ENCODE peak calls at places on chromosomes 16 and 17, in seven cellular contexts. One of them, this sample, is unnamed.

GRCh38 chr17:80604007-80604728 is 59.5 kb downstream of the RPTOR start:
- DNase-seq in lower leg skin: no peak
- DNase-seq in effector memory CD4-positive, alpha-beta T cell: no peak
- DNase-seq in IMR-90: no peak
- DNase-seq in ascending aorta: no peak
- DNase-seq in right lobe of liver: no peak
- DNase-seq in kidney: no peak
- DNase-seq in this sample: no peak

GRCh38 chr16:1259760-1260068 is 3.8 kb downstream of the TPSD1 start:
- DNase-seq in lower leg skin: no peak
- DNase-seq in effector memory CD4-positive, alpha-beta T cell: no peak
- DNase-seq in IMR-90: no peak
- DNase-seq in ascending aorta: no peak
- DNase-seq in right lobe of liver: no peak
- DNase-seq in kidney: no peak
- DNase-seq in this sample: no peak

GRCh38 chr17:41360291-41360995 is 9.2 kb downstream of the KRT33B start:
- DNase-seq in lower leg skin: no peak
- DNase-seq in effector memory CD4-positive, alpha-beta T cell: no peak
- DNase-seq in IMR-90: peak; percentile 59
- DNase-seq in ascending aorta: no peak
- DNase-seq in right lobe of liver: no peak
- DNase-seq in kidney: no peak
- DNase-seq in this sample: no peak

GRCh38 chr16:86737083-86737482 is 158.7 kb downstream of the FOXL1 start:
- DNase-seq in lower leg skin: no peak
- DNase-seq in effector memory CD4-positive, alpha-beta T cell: no peak
- DNase-seq in IMR-90: no peak
- DNase-seq in ascending aorta: no peak
- DNase-seq in right lobe of liver: no peak
- DNase-seq in kidney: no peak
- DNase-seq in this sample: no peak

GRCh38 chr16:85348921-85349334 is 236.7 kb upstream of the CIBAR2 start:
- DNase-seq in lower leg skin: no peak
- DNase-seq in effector memory CD4-positive, alpha-beta T cell: no peak
- DNase-seq in IMR-90: no peak
- DNase-seq in ascending aorta: no peak
- DNase-seq in right lobe of liver: no peak
- DNase-seq in kidney: peak; percentile 53
- DNase-seq in this sample: no peak

GRCh38 chr17:3894927-3895343 is 2.1 kb upstream of the CAMKK1 start:
- DNase-seq in lower leg skin: no peak
- DNase-seq in effector memory CD4-positive, alpha-beta T cell: no peak
- DNase-seq in IMR-90: peak; percentile 47
- DNase-seq in ascending aorta: no peak
- DNase-seq in right lobe of liver: no peak
- DNase-seq in kidney: peak; percentile 74
- DNase-seq in this sample: peak; percentile 73

GRCh38 chr16:80583466-80583865 is 42.7 kb downstream of the DYNLRB2 start:
- DNase-seq in lower leg skin: peak; percentile 39
- DNase-seq in effector memory CD4-positive, alpha-beta T cell: no peak
- DNase-seq in IMR-90: peak; percentile 59
- DNase-seq in ascending aorta: no peak
- DNase-seq in right lobe of liver: no peak
- DNase-seq in kidney: no peak
- DNase-seq in this sample: peak; percentile 18

GRCh38 chr17:79801156-79802038 is 4.5 kb upstream of the CBX8 start:
- DNase-seq in lower leg skin: no peak
- DNase-seq in effector memory CD4-positive, alpha-beta T cell: no peak
- DNase-seq in IMR-90: no peak
- DNase-seq in ascending aorta: no peak
- DNase-seq in right lobe of liver: peak; percentile 68
- DNase-seq in kidney: no peak
- DNase-seq in this sample: no peak

GRCh38 chr16:68717684-68718083 is 19.4 kb upstream of the CDH1 start:
- DNase-seq in lower leg skin: no peak
- DNase-seq in effector memory CD4-positive, alpha-beta T cell: no peak
- DNase-seq in IMR-90: no peak
- DNase-seq in ascending aorta: no peak
- DNase-seq in right lobe of liver: no peak
- DNase-seq in kidney: no peak
- DNase-seq in this sample: no peak

GRCh38 chr17:81418710-81419332 is 23.6 kb downstream of the BAHCC1 start:
- DNase-seq in lower leg skin: no peak
- DNase-seq in effector memory CD4-positive, alpha-beta T cell: no peak
- DNase-seq in IMR-90: peak; percentile 36
- DNase-seq in ascending aorta: no peak
- DNase-seq in right lobe of liver: no peak
- DNase-seq in kidney: no peak
- DNase-seq in this sample: no peak

GRCh38 chr17:57518587-57519118 is 226.4 kb downstream of the CCDC182 start:
- DNase-seq in lower leg skin: no peak
- DNase-seq in effector memory CD4-positive, alpha-beta T cell: no peak
- DNase-seq in IMR-90: no peak
- DNase-seq in ascending aorta: no peak
- DNase-seq in right lobe of liver: no peak
- DNase-seq in kidney: no peak
- DNase-seq in this sample: no peak

GRCh38 chr16:424033-424622 is 1.3 kb upstream of the RAB11FIP3 start:
- DNase-seq in lower leg skin: peak; percentile 89
- DNase-seq in effector memory CD4-positive, alpha-beta T cell: no peak
- DNase-seq in IMR-90: peak; percentile 94
- DNase-seq in ascending aorta: peak; percentile 94
- DNase-seq in right lobe of liver: peak; percentile 69
- DNase-seq in kidney: no peak
- DNase-seq in this sample: peak; percentile 91

GRCh38 chr17:57886020-57886419 is 36.2 kb upstream of the MRPS23 start:
- DNase-seq in lower leg skin: no peak
- DNase-seq in effector memory CD4-positive, alpha-beta T cell: no peak
- DNase-seq in IMR-90: no peak
- DNase-seq in ascending aorta: no peak
- DNase-seq in right lobe of liver: no peak
- DNase-seq in kidney: no peak
- DNase-seq in this sample: no peak

GRCh38 chr16:21150375-21151001 is at the start of gene DNAH3:
- DNase-seq in lower leg skin: no peak
- DNase-seq in effector memory CD4-positive, alpha-beta T cell: no peak
- DNase-seq in IMR-90: no peak
- DNase-seq in ascending aorta: no peak
- DNase-seq in right lobe of liver: no peak
- DNase-seq in kidney: peak; percentile 85
- DNase-seq in this sample: no peak

GRCh38 chr16:87421369-87421912 is 29.3 kb downstream of the MAP1LC3B start:
- DNase-seq in lower leg skin: no peak
- DNase-seq in effector memory CD4-positive, alpha-beta T cell: no peak
- DNase-seq in IMR-90: no peak
- DNase-seq in ascending aorta: no peak
- DNase-seq in right lobe of liver: no peak
- DNase-seq in kidney: no peak
- DNase-seq in this sample: no peak

GRCh38 chr17:58242171-58242784 is 3.9 kb downstream of the LPO start:
- DNase-seq in lower leg skin: no peak
- DNase-seq in effector memory CD4-positive, alpha-beta T cell: no peak
- DNase-seq in IMR-90: no peak
- DNase-seq in ascending aorta: no peak
- DNase-seq in right lobe of liver: no peak
- DNase-seq in kidney: no peak
- DNase-seq in this sample: no peak

GRCh38 chr16:6643083-6643686 is 689.5 kb upstream of the RBFOX1 start:
- DNase-seq in lower leg skin: peak; percentile 49
- DNase-seq in effector memory CD4-positive, alpha-beta T cell: peak; percentile 0
- DNase-seq in IMR-90: peak; percentile 48
- DNase-seq in ascending aorta: peak; percentile 70
- DNase-seq in right lobe of liver: no peak
- DNase-seq in kidney: no peak
- DNase-seq in this sample: peak; percentile 43

GRCh38 chr17:19933221-19933620 is 44.4 kb downstream of the AKAP10 start:
- DNase-seq in lower leg skin: no peak
- DNase-seq in effector memory CD4-positive, alpha-beta T cell: no peak
- DNase-seq in IMR-90: peak; percentile 31
- DNase-seq in ascending aorta: no peak
- DNase-seq in right lobe of liver: no peak
- DNase-seq in kidney: no peak
- DNase-seq in this sample: no peak

GRCh38 chr16:79599256-79599836 is 1.2 kb downstream of the MAF start:
- DNase-seq in lower leg skin: no peak
- DNase-seq in effector memory CD4-positive, alpha-beta T cell: peak; percentile 15
- DNase-seq in IMR-90: no peak
- DNase-seq in ascending aorta: peak; percentile 68
- DNase-seq in right lobe of liver: peak; percentile 52
- DNase-seq in kidney: peak; percentile 82
- DNase-seq in this sample: peak; percentile 43

GRCh38 chr17:1683489-1683888 is 1.2 kb downstream of the PRPF8 start:
- DNase-seq in lower leg skin: no peak
- DNase-seq in effector memory CD4-positive, alpha-beta T cell: no peak
- DNase-seq in IMR-90: no peak
- DNase-seq in ascending aorta: no peak
- DNase-seq in right lobe of liver: no peak
- DNase-seq in kidney: no peak
- DNase-seq in this sample: no peak

GRCh38 chr16:31513126-31513525 is 4.9 kb upstream of the RUSF1 start:
- DNase-seq in lower leg skin: no peak
- DNase-seq in effector memory CD4-positive, alpha-beta T cell: no peak
- DNase-seq in IMR-90: peak; percentile 68
- DNase-seq in ascending aorta: no peak
- DNase-seq in right lobe of liver: no peak
- DNase-seq in kidney: no peak
- DNase-seq in this sample: no peak

GRCh38 chr17:75995385-75995925 is 5.2 kb upstream of the CDK3 start:
- DNase-seq in lower leg skin: no peak
- DNase-seq in effector memory CD4-positive, alpha-beta T cell: no peak
- DNase-seq in IMR-90: no peak
- DNase-seq in ascending aorta: no peak
- DNase-seq in right lobe of liver: no peak
- DNase-seq in kidney: peak; percentile 32
- DNase-seq in this sample: no peak

GRCh38 chr17:10875411-10875810 is 37.5 kb upstream of the PIRT start:
- DNase-seq in lower leg skin: no peak
- DNase-seq in effector memory CD4-positive, alpha-beta T cell: no peak
- DNase-seq in IMR-90: no peak
- DNase-seq in ascending aorta: no peak
- DNase-seq in right lobe of liver: no peak
- DNase-seq in kidney: no peak
- DNase-seq in this sample: peak; percentile 30

GRCh38 chr16:83633285-83633684 is 174.5 kb upstream of the HSBP1 start:
- DNase-seq in lower leg skin: no peak
- DNase-seq in effector memory CD4-positive, alpha-beta T cell: no peak
- DNase-seq in IMR-90: no peak
- DNase-seq in ascending aorta: no peak
- DNase-seq in right lobe of liver: no peak
- DNase-seq in kidney: no peak
- DNase-seq in this sample: no peak

GRCh38 chr17:80559688-80560290 is 15.2 kb downstream of the RPTOR start:
- DNase-seq in lower leg skin: no peak
- DNase-seq in effector memory CD4-positive, alpha-beta T cell: no peak
- DNase-seq in IMR-90: peak; percentile 88
- DNase-seq in ascending aorta: peak; percentile 7
- DNase-seq in right lobe of liver: no peak
- DNase-seq in kidney: no peak
- DNase-seq in this sample: no peak

GRCh38 chr17:14604920-14605599 is 304.2 kb downstream of the HS3ST3B1 start:
- DNase-seq in lower leg skin: peak; percentile 20
- DNase-seq in effector memory CD4-positive, alpha-beta T cell: no peak
- DNase-seq in IMR-90: no peak
- DNase-seq in ascending aorta: peak; percentile 70
- DNase-seq in right lobe of liver: no peak
- DNase-seq in kidney: no peak
- DNase-seq in this sample: peak; percentile 25
- H3K4me3 ChIP-seq in lower leg skin: no peak overlapping the region
- H3K4me3 ChIP-seq in effector memory CD4-positive, alpha-beta T cell: no peak overlapping the region
- H3K4me3 ChIP-seq in IMR-90: no peak overlapping the region
- H3K4me3 ChIP-seq in ascending aorta: no peak overlapping the region
- H3K4me3 ChIP-seq in right lobe of liver: no peak overlapping the region
- H3K4me3 ChIP-seq in kidney: no peak overlapping the region
- H3K4me3 ChIP-seq in this sample: no peak overlapping the region

GRCh38 chr17:74281799-74282198 is 7.8 kb downstream of the DNAI2 start:
- DNase-seq in lower leg skin: no peak
- DNase-seq in effector memory CD4-positive, alpha-beta T cell: no peak
- DNase-seq in IMR-90: no peak
- DNase-seq in ascending aorta: no peak
- DNase-seq in right lobe of liver: no peak
- DNase-seq in kidney: no peak
- DNase-seq in this sample: no peak
- H3K4me3 ChIP-seq in lower leg skin: no peak overlapping the region
- H3K4me3 ChIP-seq in effector memory CD4-positive, alpha-beta T cell: no peak overlapping the region
- H3K4me3 ChIP-seq in IMR-90: no peak overlapping the region
- H3K4me3 ChIP-seq in ascending aorta: no peak overlapping the region
- H3K4me3 ChIP-seq in right lobe of liver: no peak overlapping the region
- H3K4me3 ChIP-seq in kidney: no peak overlapping the region
- H3K4me3 ChIP-seq in this sample: no peak overlapping the region

DNA sequence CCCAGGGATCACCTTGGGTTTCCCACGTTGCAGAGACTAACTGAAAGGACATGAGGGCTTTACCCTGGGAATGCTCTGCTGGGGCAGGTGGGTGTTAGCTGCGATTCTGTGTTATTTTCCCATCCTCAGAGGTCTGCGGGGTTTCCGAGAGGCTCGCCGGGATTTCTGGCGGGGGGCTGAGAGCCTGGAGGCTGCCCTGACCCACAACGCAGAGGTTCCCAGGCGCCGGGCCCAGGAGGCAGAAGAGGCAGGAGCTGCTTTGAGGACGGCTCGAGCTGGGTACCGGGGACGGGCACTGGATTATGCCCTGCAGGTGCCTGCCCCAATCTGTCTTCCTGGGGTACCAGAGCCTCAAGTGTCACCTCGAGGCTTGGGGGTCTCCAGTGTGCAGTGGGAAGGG is 6.9 kb downstream of the ACAP1 start:
- DNase-seq in lower leg skin: no peak
- DNase-seq in effector memory CD4-positive, alpha-beta T cell: no peak
- DNase-seq in IMR-90: no peak
- DNase-seq in ascending aorta: no peak
- DNase-seq in right lobe of liver: no peak
- DNase-seq in kidney: no peak
- DNase-seq in this sample: no peak
- H3K4me3 ChIP-seq in lower leg skin: no peak overlapping the region
- H3K4me3 ChIP-seq in effector memory CD4-positive, alpha-beta T cell: no peak overlapping the region
- H3K4me3 ChIP-seq in IMR-90: no peak overlapping the region
- H3K4me3 ChIP-seq in ascending aorta: no peak overlapping the region
- H3K4me3 ChIP-seq in right lobe of liver: no peak overlapping the region
- H3K4me3 ChIP-seq in kidney: no peak overlapping the region
- H3K4me3 ChIP-seq in this sample: no peak overlapping the region

DNA sequence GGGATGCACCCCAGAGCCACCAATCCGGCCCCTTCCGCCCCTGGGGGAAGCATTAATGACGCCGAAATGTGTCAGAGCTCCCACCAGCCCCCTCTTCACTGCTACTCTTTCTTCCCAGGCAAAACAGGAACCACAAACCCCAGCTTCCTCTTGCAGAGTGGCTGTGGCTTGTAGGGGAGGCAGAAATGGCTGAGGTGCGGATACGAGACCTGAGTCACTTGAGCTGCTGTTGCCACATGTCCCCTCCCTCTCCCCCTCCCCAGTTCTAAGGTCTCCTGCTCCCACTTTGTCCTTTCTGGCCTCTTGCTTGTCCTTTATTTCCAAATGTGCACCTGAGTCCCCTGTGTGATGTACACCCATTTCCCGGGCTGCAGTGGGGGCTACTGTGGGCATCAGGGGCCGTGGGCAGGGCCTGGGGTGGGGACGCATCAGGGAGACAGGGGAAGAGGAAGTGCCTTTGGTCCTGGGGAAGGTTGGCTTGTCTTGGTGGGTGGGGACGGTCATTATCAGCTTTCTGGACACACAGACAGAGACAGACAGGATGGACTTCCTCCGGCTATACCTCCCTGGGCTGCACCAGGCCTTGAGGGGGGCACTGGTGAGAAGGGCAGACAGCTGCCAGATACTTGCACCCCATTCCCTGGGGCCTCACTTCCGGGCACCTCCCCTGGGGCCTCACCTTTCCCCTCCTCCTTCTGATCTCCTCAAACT is at the start of gene APOBR:
- DNase-seq in lower leg skin: peak; percentile 44
- DNase-seq in effector memory CD4-positive, alpha-beta T cell: peak; percentile 90
- DNase-seq in IMR-90: no peak
- DNase-seq in ascending aorta: peak; percentile 83
- DNase-seq in right lobe of liver: no peak
- DNase-seq in kidney: peak; percentile 74
- DNase-seq in this sample: peak; percentile 72
- H3K4me3 ChIP-seq in lower leg skin: no peak within 1 kb of the TSS
- H3K4me3 ChIP-seq in effector memory CD4-positive, alpha-beta T cell: peak within 1 kb of the TSS; percentile 56
- H3K4me3 ChIP-seq in IMR-90: no peak within 1 kb of the TSS
- H3K4me3 ChIP-seq in ascending aorta: peak within 1 kb of the TSS; percentile 6
- H3K4me3 ChIP-seq in right lobe of liver: peak within 1 kb of the TSS; percentile 16
- H3K4me3 ChIP-seq in kidney: no peak within 1 kb of the TSS
- H3K4me3 ChIP-seq in this sample: peak within 1 kb of the TSS; percentile 41

This sample was measured in adrenal gland.